ENCODE peak calls at places on chromosomes 6 and 20, in six cellular contexts. V is NCI-H1694, Q is AG04449, N is substantia nigra, P is anterior cingulate cortex, J is hepatic stellate cell. I is an unnamed sample.

GRCh38 chr20:48208176-48208575 is 422.9 kb upstream of the SULF2 start:
- DNase-seq in V (no peak), N (no peak), P (no peak), Q (no peak), J (no peak), I (no peak)

GRCh38 chr20:17767624-17768023 is 67.9 kb downstream of the BANF2 start:
- DNase-seq in Q (no peak), V (no peak), P (no peak), J (no peak), N (no peak), I (no peak)

GRCh38 chr20:51492167-51493092 is 50.1 kb downstream of the NFATC2 start:
- DNase-seq in N (no peak), J (peak), Q (no peak), V (no peak), P (no peak), I (no peak)

GRCh38 chr20:23530937-23531567 is 37.2 kb downstream of the CST9L start:
- DNase-seq in Q (no peak), J (no peak), P (no peak), N (no peak), V (no peak), I (no peak)

GRCh38 chr6:142009647-142010046 is 123.1 kb upstream of the GJE1 start:
- DNase-seq in P (no peak), J (no peak), Q (no peak), N (no peak), V (no peak), I (peak)

GRCh38 chr20:14336667-14337066 is 745 bp downstream of the FLRT3 start:
- DNase-seq in Q (no peak), J (no peak), N (no peak), V (peak), P (no peak), I (no peak)

GRCh38 chr6:89999154-89999553 is 104.9 kb downstream of the GJA10 start:
- DNase-seq in Q (no peak), V (peak), J (no peak), N (no peak), P (no peak), I (no peak)

GRCh38 chr6:145544031-145544430 is 191.3 kb downstream of the EPM2A start:
- DNase-seq in Q (no peak), P (no peak), N (no peak), J (no peak), V (no peak), I (peak)

GRCh38 chr20:61734733-61735502 is 330.8 kb downstream of the TAF4 start:
- DNase-seq in P (no peak), N (no peak), V (no peak), J (no peak), Q (no peak), I (no peak)

GRCh38 chr6:8066108-8066507 is 1.9 kb upstream of the BLOC1S5 start:
- DNase-seq in P (no peak), V (no peak), Q (no peak), N (no peak), J (no peak), I (no peak)

GRCh38 chr20:63861981-63862901 is 943 bp downstream of the ABHD16B start:
- DNase-seq in P (no peak), Q (no peak), N (no peak), J (no peak), V (no peak), I (no peak)

GRCh38 chr20:3115190-3116107 is 30.9 kb upstream of the AVP start:
- DNase-seq in J (peak), Q (no peak), V (peak), P (no peak), N (peak), I (peak)

GRCh38 chr6:2751871-2752270 is 1.1 kb upstream of the MYLK4 start:
- DNase-seq in V (no peak), N (no peak), P (no peak), Q (no peak), J (no peak), I (no peak)

GRCh38 chr6:84081222-84081621 is 47.6 kb downstream of the MRAP2 start:
- DNase-seq in N (no peak), V (no peak), J (no peak), Q (no peak), P (no peak), I (no peak)

GRCh38 chr20:58593880-58594473 is 57.1 kb upstream of the STX16 start:
- DNase-seq in P (no peak), N (no peak), Q (no peak), J (no peak), V (no peak), I (no peak)

I was measured in astrocyte of the cerebellum.